ENCODE peak calls at places on chromosome 9, in five cellular contexts. K, G, T, J and A are unnamed samples.
A peak's percentile ranks its signal among the peaks of the same experiment; 100 is the strongest.

GRCh38 chr9:92180669-92181181 is 65.5 kb upstream of the SPTLC1 start:
- DNase-seq in K (peak; percentile 38), G (peak; percentile 70), T (no peak), J (no peak), A (no peak)

GRCh38 chr9:132880311-132880661 is 1.6 kb downstream of the SPACA9 start:
- DNase-seq in K (no peak), G (no peak), T (no peak), J (no peak), A (no peak)

GRCh38 chr9:76701441-76702031 is 62.7 kb upstream of the PCA3 start:
- DNase-seq in K (no peak), G (peak; percentile 19), T (no peak), J (no peak), A (no peak)

GRCh38 chr9:81517954-81518353 is 171.4 kb downstream of the TLE1 start:
- DNase-seq in K (no peak), G (no peak), T (no peak), J (no peak), A (no peak)

GRCh38 chr9:37311938-37312730 is 110.4 kb upstream of the GRHPR start:
- DNase-seq in K (no peak), G (peak; percentile 80), T (no peak), J (no peak), A (no peak)

GRCh38 chr9:68458918-68459317 is 81.8 kb downstream of the TMEM252 start:
- DNase-seq in K (no peak), G (no peak), T (no peak), J (no peak), A (no peak)

GRCh38 chr9:95981741-95982390 is 106.4 kb downstream of the ERCC6L2 start:
- DNase-seq in K (no peak), G (no peak), T (no peak), J (no peak), A (no peak)

GRCh38 chr9:137748311-137748710 is 129.3 kb upstream of the CACNA1B start:
- DNase-seq in K (no peak), G (no peak), T (no peak), J (no peak), A (no peak)

GRCh38 chr9:114348906-114349482 is 19.3 kb downstream of the ORM2 start:
- DNase-seq in K (peak; percentile 93), G (peak; percentile 97), T (no peak), J (peak; percentile 97), A (peak; percentile 80)

GRCh38 chr9:8241201-8241600 is 441.6 kb upstream of the DMAC1 start:
- DNase-seq in K (no peak), G (no peak), T (no peak), J (no peak), A (no peak)

GRCh38 chr9:71791875-71792274 is 23.6 kb upstream of the CEMIP2 start:
- DNase-seq in K (no peak), G (no peak), T (no peak), J (no peak), A (no peak)

GRCh38 chr9:125646222-125647100 is 60.5 kb downstream of the MAPKAP1 start:
- DNase-seq in K (no peak), G (no peak), T (no peak), J (no peak), A (no peak)

GRCh38 chr9:76634356-76635054 is 129.7 kb upstream of the PCA3 start:
- DNase-seq in K (no peak), G (peak; percentile 83), T (no peak), J (no peak), A (no peak)

GRCh38 chr9:19104528-19105282 is 2.0 kb upstream of the HAUS6 start:
- DNase-seq in K (no peak), G (no peak), T (no peak), J (no peak), A (no peak)

GRCh38 chr9:109806506-109807115 is 26.6 kb downstream of the PALM2AKAP2 start:
- DNase-seq in K (no peak), G (peak; percentile 41), T (no peak), J (no peak), A (no peak)

GRCh38 chr9:131714161-131714646 is 25.7 kb downstream of the RAPGEF1 start:
- DNase-seq in K (no peak), G (peak; percentile 93), T (peak; percentile 64), J (peak; percentile 92), A (no peak)

GRCh38 chr9:100088202-100088601 is 10.6 kb downstream of the ERP44 start:
- DNase-seq in K (no peak), G (no peak), T (no peak), J (no peak), A (no peak)

DNA sequence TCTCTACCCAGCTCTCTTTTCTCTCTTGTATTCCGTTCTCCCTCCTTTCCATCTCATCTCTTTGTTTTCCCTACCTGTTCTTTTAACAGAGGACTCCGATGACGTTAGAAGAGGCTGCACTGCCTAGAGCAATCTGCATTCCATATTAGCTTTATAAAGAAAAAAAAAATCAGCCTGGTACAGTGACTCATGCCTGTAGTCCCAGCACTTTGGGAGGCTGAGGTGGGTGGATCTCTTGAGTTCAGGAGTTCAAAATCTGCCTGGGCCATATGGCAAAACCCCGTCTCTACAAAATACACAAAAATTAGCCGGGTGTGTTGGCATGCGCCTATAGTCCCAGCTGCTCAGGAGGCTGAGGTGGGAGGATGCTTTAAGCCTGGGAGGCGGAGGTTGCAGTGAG is 49.0 kb downstream of the DAPK1 start:
- DNase-seq in K (no peak), G (peak; percentile 37), T (no peak), J (no peak), A (no peak)
- TF ChIP-seq CTCF in K (no peak), G (no peak), T (no peak), J (no peak), A (no peak)

DNA sequence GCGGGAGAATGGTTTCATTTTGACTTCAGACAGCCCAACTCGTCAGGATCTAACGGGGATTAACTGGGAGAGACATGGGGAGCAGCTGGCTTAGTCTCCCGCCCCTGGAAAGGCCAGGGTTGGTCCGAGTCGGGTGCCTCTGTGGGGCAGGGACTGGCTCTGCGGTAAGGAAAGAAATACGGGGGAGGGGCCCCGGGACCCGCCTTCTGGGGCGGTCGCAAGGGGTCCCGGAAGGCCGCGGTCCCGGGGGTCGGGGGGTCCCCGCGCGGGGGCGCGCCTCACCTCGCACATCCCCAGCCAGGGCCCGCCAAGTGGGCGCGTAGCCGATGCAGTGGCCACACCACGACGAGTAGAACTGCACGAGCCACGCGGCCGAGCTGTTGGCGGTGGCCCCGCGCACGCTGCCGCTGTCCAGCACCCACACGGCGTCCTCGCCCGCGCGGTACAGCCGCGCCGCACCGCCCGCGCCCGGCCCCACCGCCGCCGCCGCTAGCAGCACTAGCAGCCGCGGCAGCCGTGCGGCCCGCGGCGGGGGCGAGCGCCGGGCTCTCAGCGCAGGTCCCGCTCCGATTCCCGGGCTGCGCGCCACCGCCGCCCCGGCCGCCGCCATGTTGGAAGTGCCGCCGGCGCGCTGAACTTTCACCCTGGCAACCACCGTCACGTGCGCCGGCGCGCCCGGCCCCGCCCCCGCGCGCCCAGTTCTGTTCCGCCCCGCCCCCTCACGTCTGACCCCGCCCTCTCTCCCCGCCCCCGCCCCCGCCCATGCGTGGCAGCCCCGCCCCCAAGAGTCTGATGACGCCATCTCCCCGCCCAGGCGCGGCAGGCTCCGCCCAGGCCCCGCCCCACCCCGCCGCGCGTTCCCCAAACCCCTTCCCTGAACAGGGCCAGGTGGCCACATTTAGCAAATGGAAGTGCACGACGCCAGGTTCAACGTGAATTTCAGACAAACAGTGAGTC is at the start of gene QSOX2:
- DNase-seq in K (peak; percentile 55), G (peak; percentile 84), T (peak; percentile 86), J (peak; percentile 88), A (no peak)
- H3K4me3 ChIP-seq in K (peak within 1 kb of the TSS; percentile 82), G (peak within 1 kb of the TSS; percentile 68), T (peak within 1 kb of the TSS; percentile 89), J (peak within 1 kb of the TSS; percentile 74), A (peak within 1 kb of the TSS; percentile 80)

GRCh38 chr9:69877852-69878507 is 57.4 kb downstream of the CFAP95 start:
- DNase-seq in K (no peak), G (peak; percentile 68), T (no peak), J (no peak), A (no peak)
- TF ChIP-seq CTCF in K (peak; percentile 34), G (peak; percentile 62), T (peak; percentile 72), J (peak; percentile 40), A (peak; percentile 52)

GRCh38 chr9:34126207-34127034 is at the start of gene DCAF12:
- DNase-seq in K (peak; percentile 97), G (peak; percentile 94), T (peak; percentile 91), J (peak; percentile 95), A (peak; percentile 76)
- H3K4me3 ChIP-seq in K (peak within 1 kb of the TSS; percentile 96), G (peak within 1 kb of the TSS; percentile 98), T (peak within 1 kb of the TSS; percentile 86), J (peak within 1 kb of the TSS; percentile 89), A (peak within 1 kb of the TSS; percentile 82)

DNA sequence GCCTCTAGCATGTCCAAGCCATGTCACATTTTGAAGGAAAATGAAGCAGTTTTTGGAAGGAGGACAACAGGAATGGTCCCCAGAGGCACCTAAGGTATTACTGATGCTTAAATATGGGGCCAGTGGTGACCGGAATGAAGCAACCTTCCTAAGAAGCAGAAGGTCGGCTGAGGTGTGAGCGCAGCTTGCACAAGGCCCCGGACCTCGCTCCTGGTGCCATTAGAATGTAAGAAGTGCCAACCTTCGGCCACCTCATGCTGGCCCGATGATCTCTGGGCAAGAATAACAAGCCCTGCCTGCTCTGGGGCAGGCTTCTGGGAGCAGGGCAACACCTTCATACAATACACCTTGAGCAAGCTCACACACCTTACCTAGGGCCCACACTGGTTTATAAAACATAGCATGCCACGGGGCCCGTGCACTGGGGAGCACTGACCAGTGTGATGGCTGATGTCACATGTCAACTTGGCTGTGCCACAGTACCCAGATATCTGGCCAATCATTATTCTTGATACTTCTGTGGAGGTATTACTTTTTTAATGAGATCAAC is 21.9 kb downstream of the SEMA4D start:
- DNase-seq in K (no peak), G (no peak), T (no peak), J (no peak), A (no peak)
- TF ChIP-seq CTCF in K (no peak), G (no peak), T (no peak), J (no peak), A (no peak)

DNA sequence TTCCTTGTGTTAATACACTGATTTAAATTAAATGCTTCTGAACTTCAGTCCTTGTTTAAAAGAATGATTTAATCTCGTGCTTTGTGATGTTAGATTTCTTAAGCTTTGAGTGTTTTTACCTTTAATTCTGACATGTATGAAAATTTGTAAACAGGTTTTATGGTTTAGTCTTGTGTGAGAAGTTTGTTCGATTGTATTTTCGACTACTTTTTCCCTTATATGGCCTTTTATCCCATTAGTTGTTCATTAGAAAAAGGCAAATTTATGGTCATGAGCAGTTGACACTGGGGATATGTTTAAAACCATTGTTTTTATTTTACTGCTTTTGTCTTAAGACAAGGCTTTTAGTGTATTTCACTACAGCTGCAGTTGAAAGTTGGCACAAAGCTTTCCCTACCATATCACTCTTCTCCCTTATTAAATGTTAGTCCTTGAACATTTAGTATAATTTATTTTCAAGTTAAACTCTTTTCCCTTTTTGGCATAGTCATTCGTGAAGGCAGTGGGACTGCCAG is 3.3 kb downstream of the UBE2R2 start:
- DNase-seq in K (no peak), G (no peak), T (no peak), J (no peak), A (no peak)
- H3K4me3 ChIP-seq in K (no peak overlapping the region), G (peak overlapping the region; percentile 11), T (peak overlapping the region; percentile 92), J (peak overlapping the region; percentile 73), A (no peak overlapping the region)

GRCh38 chr9:13397220-13397619 is 117.7 kb upstream of the MPDZ start:
- DNase-seq in K (no peak), G (no peak), T (no peak), J (no peak), A (no peak)
- TF ChIP-seq CTCF in K (no peak), G (no peak), T (no peak), J (no peak), A (no peak)

GRCh38 chr9:72949918-72950325 is 2.9 kb downstream of the ALDH1A1 start:
- DNase-seq in K (no peak), G (no peak), T (no peak), J (no peak), A (no peak)
- H3K4me3 ChIP-seq in K (no peak overlapping the region), G (no peak overlapping the region), T (peak overlapping the region; percentile 18), J (peak overlapping the region; percentile 41), A (no peak overlapping the region)